ENCODE peak calls at places on chromosomes 7 and 10, in four cellular contexts. K is ovary, S is coronary artery, O is OCI-LY7. B is an unnamed sample.

GRCh38 chr7:18659746-18660145 is 164.2 kb downstream of the HDAC9 start:
- DNase-seq in K (no peak), S (no peak), O (no peak), B (no peak)

GRCh38 chr10:30227481-30227880 is 121.6 kb downstream of the MTPAP start:
- DNase-seq in S (no peak), O (no peak), K (no peak), B (no peak)

GRCh38 chr10:8776926-8777625 is 722.6 kb downstream of the GATA3 start:
- DNase-seq in K (no peak), O (no peak), S (no peak), B (no peak)

GRCh38 chr10:16913266-16913665 is 96.0 kb upstream of the RSU1 start:
- DNase-seq in O (no peak), K (no peak), S (no peak), B (no peak)

GRCh38 chr7:44673324-44673723 is 66.9 kb downstream of the OGDH start:
- DNase-seq in S (no peak), K (no peak), O (no peak), B (peak; percentile 34)

GRCh38 chr10:131841131-131841661 is 59.6 kb upstream of the PPP2R2D start:
- DNase-seq in S (peak; percentile 52), K (no peak), O (no peak), B (no peak)

GRCh38 chr7:75984130-75985008 is 10.0 kb downstream of the TMEM120A start:
- DNase-seq in O (no peak), S (no peak), K (peak; percentile 53), B (no peak)

GRCh38 chr10:130138479-130138866 is 2.3 kb downstream of the GLRX3 start:
- DNase-seq in O (no peak), K (no peak), S (no peak), B (no peak)

GRCh38 chr10:21057989-21058388 is 160.9 kb upstream of the NEBL start:
- DNase-seq in K (no peak), S (no peak), O (no peak), B (no peak)

GRCh38 chr10:11435621-11436020 is 175.8 kb downstream of the USP6NL start:
- DNase-seq in O (no peak), K (no peak), S (peak; percentile 52), B (no peak)

GRCh38 chr10:62805139-62806092 is 896 bp downstream of the ADO start:
- DNase-seq in O (peak; percentile 75), K (peak; percentile 41), S (peak; percentile 79), B (no peak)

GRCh38 chr10:1156921-1157614 is 100.9 kb downstream of the WDR37 start:
- DNase-seq in S (peak; percentile 49), K (no peak), O (no peak), B (peak; percentile 13)

GRCh38 chr10:123270221-123270620 is 116.0 kb downstream of the BUB3 start:
- DNase-seq in O (no peak), S (no peak), K (no peak), B (no peak)

GRCh38 chr10:6885284-6885683 is 305.2 kb upstream of the PRKCQ start:
- DNase-seq in S (no peak), O (no peak), K (no peak), B (no peak)

GRCh38 chr7:65980478-65981250 is 1.3 kb downstream of the GUSB start:
- DNase-seq in S (no peak), O (peak; percentile 67), K (peak; percentile 35), B (peak; percentile 81)

GRCh38 chr10:104332243-104333036 is 5.8 kb downstream of the ITPRIP start:
- DNase-seq in S (peak; percentile 65), O (no peak), K (no peak), B (peak; percentile 60)

GRCh38 chr10:62093863-62094291 is 174.8 kb downstream of the RTKN2 start:
- DNase-seq in K (no peak), O (no peak), S (no peak), B (no peak)

GRCh38 chr7:10644849-10645248 is 328.8 kb upstream of the PHF14 start:
- DNase-seq in S (no peak), K (no peak), O (no peak), B (no peak)

GRCh38 chr7:53351681-53352080 is 316.2 kb downstream of the POM121L12 start:
- DNase-seq in K (no peak), O (no peak), S (no peak), B (no peak)

GRCh38 chr10:68876919-68877250 is 24.2 kb upstream of the DDX50 start:
- DNase-seq in O (no peak), S (no peak), K (no peak), B (no peak)

GRCh38 chr10:31698169-31698890 is 230.3 kb downstream of the ARHGAP12 start:
- DNase-seq in O (no peak), S (no peak), K (no peak), B (peak; percentile 93)

GRCh38 chr7:83947260-83947659 is 247.3 kb downstream of the SEMA3A start:
- DNase-seq in O (peak; percentile 24), K (no peak), S (no peak), B (no peak)

GRCh38 chr7:135490783-135491182 is 19.1 kb downstream of the CNOT4 start:
- DNase-seq in S (no peak), O (no peak), K (no peak), B (no peak)

GRCh38 chr10:50615654-50616053 is 8.1 kb downstream of the SGMS1 start:
- DNase-seq in O (no peak), K (no peak), S (no peak), B (no peak)

GRCh38 chr7:69429817-69430501 is 168.3 kb upstream of the AUTS2 start:
- DNase-seq in S (no peak), K (peak; percentile 87), O (no peak), B (no peak)

GRCh38 chr10:63767512-63767911 is 246.3 kb downstream of the REEP3 start:
- DNase-seq in O (no peak), S (no peak), K (no peak), B (no peak)

GRCh38 chr7:139776486-139777303 is 1.1 kb downstream of the HIPK2 start:
- DNase-seq in K (peak; percentile 31), S (no peak), O (peak; percentile 61), B (no peak)

GRCh38 chr7:142749218-142749993 is at the start of gene PRSS1:
- DNase-seq in O (no peak), K (no peak), S (no peak), B (no peak)

GRCh38 chr10:97532935-97533671 is 34.4 kb downstream of the UBTD1 start:
- DNase-seq in S (no peak), O (no peak), K (no peak), B (no peak)

GRCh38 chr10:66192162-66192834 is 733.5 kb upstream of the LRRTM3 start:
- DNase-seq in K (no peak), S (no peak), O (no peak), B (no peak)

GRCh38 chr10:6985644-6986043 is 405.6 kb upstream of the PRKCQ start:
- DNase-seq in K (no peak), S (no peak), O (no peak), B (no peak)

GRCh38 chr7:29839302-29839701 is 33.0 kb downstream of the WIPF3 start:
- DNase-seq in K (peak; percentile 75), O (no peak), S (no peak), B (peak; percentile 85)

GRCh38 chr10:33215154-33215553 is 119.3 kb downstream of the NRP1 start:
- DNase-seq in K (no peak), S (no peak), O (no peak), B (no peak)

GRCh38 chr7:71106226-71106625 is 25.7 kb upstream of the GALNT17 start:
- DNase-seq in K (no peak), O (no peak), S (no peak), B (no peak)

GRCh38 chr7:140212100-140212881 is 35.5 kb upstream of the KDM7A start:
- DNase-seq in K (no peak), S (no peak), O (no peak), B (no peak)

GRCh38 chr7:137965942-137966624 is 35.8 kb downstream of the CREB3L2 start:
- DNase-seq in K (no peak), S (no peak), O (no peak), B (no peak)

GRCh38 chr10:5206799-5207198 is 10.2 kb downstream of the AKR1C4 start:
- DNase-seq in K (no peak), O (no peak), S (no peak), B (no peak)

DNA sequence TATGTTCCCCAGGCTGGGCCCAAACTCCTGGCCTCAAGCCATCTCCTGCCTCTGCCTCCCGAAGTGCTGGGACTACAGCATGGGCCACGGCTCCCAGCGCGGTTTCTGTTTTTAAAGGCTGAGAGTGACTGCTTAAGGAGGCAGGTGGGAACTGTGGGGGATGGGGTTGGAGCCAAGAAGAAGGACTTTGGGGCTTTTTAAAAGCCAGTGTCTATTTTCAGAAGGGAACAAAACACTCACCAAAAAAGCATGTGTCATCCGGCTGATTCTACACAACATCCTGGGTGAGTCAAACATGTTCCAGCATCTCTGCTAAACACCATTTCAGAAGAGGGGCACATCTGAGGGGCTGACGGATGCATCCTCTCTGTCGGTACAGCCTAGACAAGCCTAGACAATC is 824.5 kb downstream of the TYW1 start:
- DNase-seq in O (no peak), S (no peak), K (no peak), B (no peak)
- TF ChIP-seq CTCF in O (no peak), S (no peak), K (no peak), B (no peak)

GRCh38 chr7:43022008-43022407 is 89.8 kb downstream of the MRPL32 start:
- DNase-seq in S (no peak), O (no peak), K (no peak), B (no peak)
- H3K27ac ChIP-seq in S (no peak overlapping the region), O (no peak overlapping the region), K (no peak overlapping the region), B (no peak overlapping the region)

GRCh38 chr10:99406149-99406548 is 24.3 kb downstream of the GOT1 start:
- DNase-seq in K (no peak), S (no peak), O (no peak), B (no peak)
- TF ChIP-seq CTCF in K (no peak), S (no peak), O (no peak), B (no peak)

GRCh38 chr10:90871761-90872647 is at the start of gene RPP30:
- DNase-seq in S (peak; percentile 88), O (peak; percentile 79), K (peak; percentile 79), B (peak; percentile 91)

GRCh38 chr10:90871279-90871760 is 454 bp upstream of the RPP30 start:
- DNase-seq in S (no peak), K (peak; percentile 32), O (peak; percentile 71), B (no peak)

DNA sequence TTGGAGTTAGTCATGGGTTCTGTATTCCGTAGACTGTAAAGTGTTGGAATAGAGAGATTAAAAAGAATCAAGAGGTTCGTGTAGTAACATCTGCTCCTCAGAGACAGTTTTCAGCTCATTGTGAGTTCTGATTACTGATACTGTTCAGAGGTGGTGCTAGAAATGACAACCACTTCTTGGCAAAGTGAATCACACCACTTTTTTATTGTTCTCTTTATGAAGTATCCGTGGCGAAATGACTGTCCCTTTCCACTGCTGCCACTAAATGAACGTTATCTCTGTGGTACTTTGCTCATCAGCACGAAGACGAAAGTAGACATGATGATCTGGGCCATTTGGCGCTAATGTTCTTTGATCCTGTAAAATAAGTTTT is 860 bp downstream of the RPP30 start:
- DNase-seq in S (no peak), O (no peak), K (no peak), B (no peak)
- H3K27ac ChIP-seq in S (no peak overlapping the region), O (no peak overlapping the region), K (no peak overlapping the region), B (no peak overlapping the region)

GRCh38 chr7:33854951-33855350 is 50.4 kb upstream of the BMPER start:
- DNase-seq in O (no peak), K (no peak), S (no peak), B (no peak)
- TF ChIP-seq CTCF in O (no peak), K (no peak), S (no peak), B (no peak)